ENCODE peak calls at places on chromosomes 12 and 14, in five cellular contexts. F is coronary artery; L is T-helper 2 cell; D is activated T-cell treated with anti-CD3 and anti-CD28 coated beads, Interleukin-2, amount 50 U/mL, for 4 hours; Q is skeletal muscle cell. R is an unnamed sample.

GRCh38 chr12:99605-100004 is 33.0 kb downstream of the IQSEC3 start:
- DNase-seq in F (no peak), Q (no peak), L (no peak), D (no peak), R (no peak)

GRCh38 chr14:75941030-75941429 is 40.8 kb downstream of the TGFB3 start:
- DNase-seq in F (no peak), D (no peak), L (no peak), Q (peak; percentile 56), R (no peak)

GRCh38 chr12:94379479-94380113 is 80.1 kb downstream of the CEP83 start:
- DNase-seq in D (no peak), Q (no peak), L (no peak), F (no peak), R (no peak)

GRCh38 chr14:72653026-72653425 is 240.9 kb downstream of the DPF3 start:
- DNase-seq in F (no peak), D (no peak), L (no peak), Q (no peak), R (no peak)

GRCh38 chr12:2855546-2855945 is 1.3 kb downstream of the TEX52 start:
- DNase-seq in F (no peak), L (no peak), D (no peak), Q (no peak), R (no peak)

GRCh38 chr14:104755621-104756020 is 2.7 kb downstream of the SIVA1 start:
- DNase-seq in L (no peak), F (no peak), Q (no peak), D (no peak), R (no peak)

GRCh38 chr14:106506901-106507305 is 980.5 kb downstream of the TMEM121 start:
- DNase-seq in F (no peak), D (peak; percentile 30), L (peak; percentile 79), Q (no peak), R (no peak)

GRCh38 chr14:40240456-40240855 is 808.2 kb upstream of the FBXO33 start:
- DNase-seq in F (no peak), D (no peak), L (no peak), Q (no peak), R (no peak)

R was measured in NCI-H526 treated with DMSO at 0.1 percent for 48 hours.